ENCODE peak calls at places on chromosomes 4 and X, in nine cellular contexts. Y, S, C, I, U, T, J, K and X are unnamed samples.
A peak's percentile ranks its signal among the peaks of the same experiment; 100 is the strongest.

GRCh38 chr4:111977419-111977965 is 167.8 kb upstream of the FAM241A start:
- DNase-seq in Y (no peak), S (no peak), C (no peak), I (no peak), U (no peak), T (no peak), J (no peak), K (no peak), X (no peak)

GRCh38 chrX:115561605-115562491 is 874 bp downstream of the PLS3 start:
- DNase-seq in Y (peak; percentile 42), S (peak; percentile 62), C (no peak), I (peak; percentile 33), U (no peak), T (no peak), J (peak; percentile 44), K (no peak), X (no peak)

GRCh38 chrX:147912093-147912801 is 528 bp downstream of the FMR1 start:
- DNase-seq in Y (peak; percentile 44), S (peak; percentile 46), C (peak; percentile 15), I (peak; percentile 22), U (peak; percentile 10), T (no peak), J (peak; percentile 15), K (no peak), X (no peak)

GRCh38 chr4:2259541-2260267 is 2.2 kb downstream of the MXD4 start:
- DNase-seq in Y (no peak), S (no peak), C (no peak), I (no peak), U (no peak), T (no peak), J (peak; percentile 14), K (no peak), X (no peak)

GRCh38 chrX:11446951-11447350 is 153.7 kb downstream of the AMELX start:
- DNase-seq in Y (no peak), S (no peak), C (no peak), I (no peak), U (no peak), T (no peak), J (no peak), K (no peak), X (no peak)

GRCh38 chr4:141037441-141037840 is 95.8 kb downstream of the RNF150 start:
- DNase-seq in Y (no peak), S (no peak), C (no peak), I (no peak), U (no peak), T (no peak), J (no peak), K (no peak), X (no peak)

GRCh38 chr4:122647656-122648055 is 26.8 kb upstream of the IL21 start:
- DNase-seq in Y (no peak), S (no peak), C (no peak), I (no peak), U (no peak), T (no peak), J (no peak), K (no peak), X (no peak)

GRCh38 chr4:101306764-101307615 is 40.3 kb downstream of the PPP3CA start:
- DNase-seq in Y (no peak), S (no peak), C (no peak), I (no peak), U (no peak), T (no peak), J (no peak), K (no peak), X (no peak)

GRCh38 chr4:152943673-152944072 is 7.5 kb downstream of the FHDC1 start:
- DNase-seq in Y (no peak), S (no peak), C (no peak), I (no peak), U (peak; percentile 78), T (no peak), J (no peak), K (no peak), X (peak; percentile 49)

GRCh38 chr4:140308366-140309123 is 64.9 kb upstream of the SCOC start:
- DNase-seq in Y (peak; percentile 91), S (no peak), C (no peak), I (no peak), U (peak; percentile 28), T (no peak), J (peak; percentile 66), K (peak; percentile 30), X (no peak)

GRCh38 chr4:1050486-1051213 is 39.2 kb downstream of the FGFRL1 start:
- DNase-seq in Y (no peak), S (no peak), C (no peak), I (no peak), U (no peak), T (no peak), J (peak; percentile 7), K (no peak), X (no peak)
- TF ChIP-seq CTCF in Y (peak; percentile 22), S (no peak), C (peak; percentile 47), I (no peak), U (no peak), T (no peak), J (no peak), K (no peak), X (peak; percentile 33)

GRCh38 chrX:150544222-150544787 is 24.1 kb upstream of the MTM1 start:
- DNase-seq in Y (peak; percentile 45), S (peak; percentile 29), C (no peak), I (peak; percentile 10), U (peak; percentile 9), T (no peak), J (no peak), K (no peak), X (no peak)
- TF ChIP-seq CTCF in Y (no peak), S (peak; percentile 11), C (peak; percentile 11), I (no peak), U (peak; percentile 19), T (peak; percentile 14), J (no peak), K (no peak), X (no peak)

GRCh38 chrX:44055638-44056037 is 82.4 kb upstream of the NDP start:
- DNase-seq in Y (no peak), S (no peak), C (no peak), I (no peak), U (no peak), T (no peak), J (no peak), K (no peak), X (no peak)
- TF ChIP-seq CTCF in Y (no peak), S (no peak), C (no peak), I (no peak), U (no peak), T (no peak), J (no peak), K (no peak), X (no peak)

GRCh38 chr4:6742989-6743388 is 27.0 kb downstream of the BLOC1S4 start:
- DNase-seq in Y (no peak), S (no peak), C (no peak), I (no peak), U (no peak), T (no peak), J (no peak), K (no peak), X (no peak)
- TF ChIP-seq CTCF in Y (no peak), S (no peak), C (no peak), I (no peak), U (no peak), T (no peak), J (no peak), K (no peak), X (no peak)

DNA sequence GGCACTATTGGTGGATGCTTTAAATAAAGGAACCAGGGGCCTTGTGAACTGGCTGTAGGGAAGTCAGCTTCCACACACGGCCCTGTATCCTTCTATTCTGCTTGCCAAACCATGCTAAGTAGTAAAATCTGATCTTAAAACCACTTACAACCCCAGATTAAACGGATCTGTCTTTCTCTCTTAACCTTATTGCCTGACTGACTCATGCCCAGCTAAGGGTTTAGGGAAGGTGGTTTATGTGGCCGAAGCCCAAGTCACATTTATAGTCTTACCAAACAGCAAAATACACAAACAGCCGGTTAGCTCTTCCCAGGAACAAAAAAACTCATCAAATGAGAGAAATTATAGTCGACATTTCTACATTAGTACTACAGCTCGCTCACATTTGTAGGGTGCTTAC is 988.4 kb upstream of the TENM3 start:
- DNase-seq in Y (no peak), S (no peak), C (no peak), I (no peak), U (no peak), T (no peak), J (no peak), K (no peak), X (no peak)
- TF ChIP-seq CTCF in Y (no peak), S (no peak), C (no peak), I (no peak), U (no peak), T (no peak), J (no peak), K (no peak), X (no peak)

GRCh38 chr4:8157496-8157895 is 1.1 kb downstream of the ABLIM2 start:
- DNase-seq in Y (peak; percentile 74), S (no peak), C (no peak), I (no peak), U (no peak), T (no peak), J (peak; percentile 51), K (no peak), X (no peak)

GRCh38 chr4:8156617-8157016 is 2.0 kb downstream of the ABLIM2 start:
- DNase-seq in Y (peak; percentile 16), S (no peak), C (no peak), I (no peak), U (no peak), T (no peak), J (no peak), K (no peak), X (no peak)

GRCh38 chr4:8157944-8158709 is 486 bp downstream of the ABLIM2 start:
- DNase-seq in Y (no peak), S (no peak), C (no peak), I (no peak), U (no peak), T (no peak), J (no peak), K (no peak), X (no peak)

GRCh38 chr4:8155048-8155447 is 3.6 kb downstream of the ABLIM2 start:
- DNase-seq in Y (no peak), S (no peak), C (no peak), I (no peak), U (peak; percentile 46), T (no peak), J (no peak), K (no peak), X (no peak)

DNA sequence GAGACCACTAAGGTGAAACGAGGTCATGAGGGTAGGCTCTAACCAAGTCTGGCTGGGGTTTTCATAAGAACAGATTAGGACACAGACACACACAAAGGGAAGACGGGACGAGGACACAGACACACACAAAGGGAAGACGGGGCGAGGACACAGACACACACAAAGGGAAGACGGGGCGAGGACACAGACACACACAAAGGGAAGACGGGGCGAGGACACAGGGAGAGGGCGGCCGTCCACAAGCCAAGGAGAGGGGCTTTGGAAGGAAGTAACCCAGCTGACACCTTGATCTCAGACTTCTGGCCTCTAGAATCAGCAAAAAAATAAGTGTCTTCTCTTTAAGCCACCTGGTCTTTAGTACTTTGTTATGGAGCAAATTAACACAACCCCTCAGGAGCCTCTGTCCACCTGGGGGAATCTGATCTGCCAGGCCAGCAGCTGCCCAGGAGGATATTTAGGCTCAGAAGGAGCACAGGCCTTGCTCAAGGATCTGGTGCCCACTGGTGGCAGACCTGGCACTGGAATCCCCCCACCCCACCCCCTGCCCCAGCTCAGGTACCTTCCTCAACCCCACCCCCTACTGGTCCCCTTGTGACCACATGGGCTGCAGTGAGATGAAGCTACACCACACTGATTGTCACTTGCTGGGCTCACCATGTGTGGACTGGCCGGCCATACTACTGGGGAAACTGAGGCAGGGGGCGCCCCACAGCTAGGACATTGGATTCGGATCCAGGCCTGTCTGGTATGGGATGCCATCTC is 2.8 kb downstream of the ABLIM2 start:
- DNase-seq in Y (no peak), S (no peak), C (no peak), I (no peak), U (no peak), T (no peak), J (no peak), K (no peak), X (no peak)
- TF ChIP-seq CTCF in Y (no peak), S (no peak), C (no peak), I (no peak), U (peak; percentile 18), T (no peak), J (no peak), K (no peak), X (no peak)